ENCODE peak calls at places on chromosomes 3 and 15, in four cellular contexts. One of them, this sample, is unnamed.

GRCh38 chr3:173586176-173586575 is 188.6 kb downstream of the NLGN1 start:
- DNase-seq in NAMALWA: no peak
- DNase-seq in GM12865: no peak
- DNase-seq in tibial nerve: no peak
- DNase-seq in this sample: no peak

GRCh38 chr3:123071146-123071545 is 4.3 kb downstream of the PDIA5 start:
- DNase-seq in NAMALWA: peak; percentile 20
- DNase-seq in GM12865: no peak
- DNase-seq in tibial nerve: no peak
- DNase-seq in this sample: no peak

GRCh38 chr3:185820973-185821758 is 3.7 kb downstream of the IGF2BP2 start:
- DNase-seq in NAMALWA: peak; percentile 24
- DNase-seq in GM12865: no peak
- DNase-seq in tibial nerve: no peak
- DNase-seq in this sample: no peak

GRCh38 chr3:26622634-26623408 is at the start of gene LRRC3B:
- DNase-seq in NAMALWA: no peak
- DNase-seq in GM12865: no peak
- DNase-seq in tibial nerve: no peak
- DNase-seq in this sample: no peak

GRCh38 chr3:172666181-172666872 is 44.5 kb downstream of the NCEH1 start:
- DNase-seq in NAMALWA: peak; percentile 20
- DNase-seq in GM12865: peak; percentile 20
- DNase-seq in tibial nerve: no peak
- DNase-seq in this sample: no peak

GRCh38 chr15:52726195-52726594 is 47.0 kb upstream of the ATOSA start:
- DNase-seq in NAMALWA: no peak
- DNase-seq in GM12865: no peak
- DNase-seq in tibial nerve: no peak
- DNase-seq in this sample: no peak

GRCh38 chr3:151707216-151707615 is 26.5 kb upstream of the AADACL2 start:
- DNase-seq in NAMALWA: no peak
- DNase-seq in GM12865: no peak
- DNase-seq in tibial nerve: no peak
- DNase-seq in this sample: no peak

GRCh38 chr3:114285648-114286230 is 8.1 kb upstream of the TIGIT start:
- DNase-seq in NAMALWA: no peak
- DNase-seq in GM12865: no peak
- DNase-seq in tibial nerve: no peak
- DNase-seq in this sample: no peak

GRCh38 chr3:110598847-110599490 is 472.6 kb upstream of the NECTIN3 start:
- DNase-seq in NAMALWA: no peak
- DNase-seq in GM12865: no peak
- DNase-seq in tibial nerve: no peak
- DNase-seq in this sample: no peak

GRCh38 chr3:150130404-150131100 is 159.9 kb upstream of the PFN2 start:
- DNase-seq in NAMALWA: no peak
- DNase-seq in GM12865: no peak
- DNase-seq in tibial nerve: no peak
- DNase-seq in this sample: no peak

GRCh38 chr15:69092159-69092558 is 68.3 kb upstream of the GLCE start:
- DNase-seq in NAMALWA: no peak
- DNase-seq in GM12865: no peak
- DNase-seq in tibial nerve: no peak
- DNase-seq in this sample: no peak

GRCh38 chr3:29195055-29195454 is 85.8 kb upstream of the RBMS3 start:
- DNase-seq in NAMALWA: no peak
- DNase-seq in GM12865: no peak
- DNase-seq in tibial nerve: no peak
- DNase-seq in this sample: no peak

GRCh38 chr15:65634381-65634780 is 12.6 kb downstream of the SLC24A1 start:
- DNase-seq in NAMALWA: no peak
- DNase-seq in GM12865: no peak
- DNase-seq in tibial nerve: no peak
- DNase-seq in this sample: no peak

GRCh38 chr3:122956685-122957455 is 70.7 kb downstream of the SEMA5B start:
- DNase-seq in NAMALWA: no peak
- DNase-seq in GM12865: no peak
- DNase-seq in tibial nerve: no peak
- DNase-seq in this sample: no peak

GRCh38 chr3:60365360-60365759 is 885.9 kb downstream of the FHIT start:
- DNase-seq in NAMALWA: no peak
- DNase-seq in GM12865: no peak
- DNase-seq in tibial nerve: no peak
- DNase-seq in this sample: no peak

GRCh38 chr15:72127724-72128322 is 9.6 kb downstream of the SENP8 start:
- DNase-seq in NAMALWA: no peak
- DNase-seq in GM12865: no peak
- DNase-seq in tibial nerve: no peak
- DNase-seq in this sample: no peak

GRCh38 chr3:16103472-16103871 is 71.0 kb upstream of the GALNT15 start:
- DNase-seq in NAMALWA: no peak
- DNase-seq in GM12865: no peak
- DNase-seq in tibial nerve: no peak
- DNase-seq in this sample: no peak

GRCh38 chr15:28269097-28269496 is 52.9 kb downstream of the HERC2 start:
- DNase-seq in NAMALWA: no peak
- DNase-seq in GM12865: no peak
- DNase-seq in tibial nerve: no peak
- DNase-seq in this sample: no peak

GRCh38 chr3:184156522-184156955 is 1.4 kb downstream of the DVL3 start:
- DNase-seq in NAMALWA: no peak
- DNase-seq in GM12865: no peak
- DNase-seq in tibial nerve: no peak
- DNase-seq in this sample: no peak

GRCh38 chr15:58403581-58403980 is 28.2 kb upstream of the LIPC start:
- DNase-seq in NAMALWA: no peak
- DNase-seq in GM12865: no peak
- DNase-seq in tibial nerve: no peak
- DNase-seq in this sample: no peak

GRCh38 chr3:27451845-27452244 is 32.3 kb downstream of the SLC4A7 start:
- DNase-seq in NAMALWA: no peak
- DNase-seq in GM12865: no peak
- DNase-seq in tibial nerve: no peak
- DNase-seq in this sample: no peak

GRCh38 chr15:65156692-65157091 is 23.1 kb upstream of the PDCD7 start:
- DNase-seq in NAMALWA: no peak
- DNase-seq in GM12865: no peak
- DNase-seq in tibial nerve: no peak
- DNase-seq in this sample: no peak

GRCh38 chr3:126108689-126109075 is 24.8 kb upstream of the SLC41A3 start:
- DNase-seq in NAMALWA: no peak
- DNase-seq in GM12865: no peak
- DNase-seq in tibial nerve: no peak
- DNase-seq in this sample: no peak

GRCh38 chr3:114318295-114318694 is 24.5 kb downstream of the TIGIT start:
- DNase-seq in NAMALWA: no peak
- DNase-seq in GM12865: no peak
- DNase-seq in tibial nerve: no peak
- DNase-seq in this sample: no peak

GRCh38 chr3:108091498-108092259 is 848 bp upstream of the CD47 start:
- DNase-seq in NAMALWA: no peak
- DNase-seq in GM12865: no peak
- DNase-seq in tibial nerve: no peak
- DNase-seq in this sample: peak; percentile 20